ENCODE peak calls at places on chromosomes 12 and 14, in four cellular contexts. One of them, this sample, is unnamed.

GRCh38 chr12:103350116-103350515 is 145.7 kb downstream of the C12orf42 start:
- DNase-seq in H9: no peak
- DNase-seq in HCT116: peak
- DNase-seq in suprapubic skin: no peak
- DNase-seq in this sample: no peak

GRCh38 chr14:23544511-23545447 is 6.8 kb downstream of the ZFHX2 start:
- DNase-seq in HCT116: no peak
- DNase-seq in H9: peak
- DNase-seq in suprapubic skin: no peak
- DNase-seq in this sample: peak

GRCh38 chr12:4137015-4137414 is 136.5 kb upstream of the CCND2 start:
- DNase-seq in HCT116: no peak
- DNase-seq in H9: no peak
- DNase-seq in suprapubic skin: no peak
- DNase-seq in this sample: no peak

GRCh38 chr14:68391292-68392014 is 401.4 kb downstream of the ZFP36L1 start:
- DNase-seq in HCT116: no peak
- DNase-seq in H9: no peak
- DNase-seq in suprapubic skin: no peak
- DNase-seq in this sample: no peak

GRCh38 chr12:53191096-53191884 is 10.6 kb upstream of the CSAD start:
- DNase-seq in suprapubic skin: peak
- DNase-seq in HCT116: no peak
- DNase-seq in H9: no peak
- DNase-seq in this sample: no peak

GRCh38 chr14:98293527-98293926 is 978.5 kb downstream of the BCL11B start:
- DNase-seq in suprapubic skin: no peak
- DNase-seq in H9: no peak
- DNase-seq in HCT116: no peak
- DNase-seq in this sample: no peak

GRCh38 chr12:89980236-89980635 is 271.6 kb upstream of the ATP2B1 start:
- DNase-seq in suprapubic skin: no peak
- DNase-seq in HCT116: no peak
- DNase-seq in H9: no peak
- DNase-seq in this sample: no peak

GRCh38 chr14:78519863-78520262 is 349.7 kb downstream of the NRXN3 start:
- DNase-seq in HCT116: no peak
- DNase-seq in H9: peak
- DNase-seq in suprapubic skin: no peak
- DNase-seq in this sample: peak

GRCh38 chr14:69096766-69097475 is 56.0 kb downstream of the DCAF5 start:
- DNase-seq in H9: peak
- DNase-seq in HCT116: no peak
- DNase-seq in suprapubic skin: no peak
- DNase-seq in this sample: no peak

GRCh38 chr14:60981626-60982455 is 796 bp downstream of the SLC38A6 start:
- DNase-seq in H9: no peak
- DNase-seq in suprapubic skin: no peak
- DNase-seq in HCT116: no peak
- DNase-seq in this sample: no peak

GRCh38 chr14:23568600-23569310 is 1.2 kb upstream of the AP1G2 start:
- DNase-seq in H9: peak
- DNase-seq in suprapubic skin: no peak
- DNase-seq in HCT116: no peak
- DNase-seq in this sample: peak

GRCh38 chr12:115956674-115957073 is 320.8 kb downstream of the MED13L start:
- DNase-seq in H9: no peak
- DNase-seq in suprapubic skin: no peak
- DNase-seq in HCT116: no peak
- DNase-seq in this sample: no peak

GRCh38 chr12:102756564-102756963 is 160.5 kb downstream of the PAH start:
- DNase-seq in HCT116: no peak
- DNase-seq in H9: no peak
- DNase-seq in suprapubic skin: no peak
- DNase-seq in this sample: no peak

GRCh38 chr14:21072102-21072501 is 2.0 kb downstream of the ARHGEF40 start:
- DNase-seq in suprapubic skin: no peak
- DNase-seq in HCT116: no peak
- DNase-seq in H9: no peak
- DNase-seq in this sample: no peak

GRCh38 chr14:28773176-28773575 is 6.6 kb downstream of the FOXG1 start:
- DNase-seq in HCT116: no peak
- DNase-seq in H9: no peak
- DNase-seq in suprapubic skin: no peak
- DNase-seq in this sample: no peak
- TF ChIP-seq CTCF in HCT116: no peak
- TF ChIP-seq CTCF in H9: no peak
- TF ChIP-seq CTCF in suprapubic skin: no peak
- TF ChIP-seq CTCF in this sample: no peak

DNA sequence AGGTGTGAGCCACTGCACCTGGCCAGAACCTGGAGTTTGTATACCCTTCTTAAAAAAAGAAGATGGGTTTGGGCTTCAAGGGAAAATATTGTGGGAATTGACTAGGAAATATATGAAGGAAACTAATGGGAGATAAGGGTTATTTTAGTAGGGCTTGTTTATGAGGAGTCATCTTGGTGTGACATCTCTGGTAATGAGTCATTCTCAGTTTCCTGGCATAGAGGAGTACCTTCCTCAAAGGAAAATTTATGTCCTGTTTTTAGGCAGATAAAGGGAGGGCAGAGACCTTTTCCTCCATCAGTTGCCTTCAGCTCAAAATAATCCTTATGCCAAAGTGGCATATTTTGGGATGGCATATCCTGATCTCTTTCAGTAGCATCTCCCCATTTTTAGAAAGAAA is 30.6 kb upstream of the NFKBIA start:
- DNase-seq in HCT116: no peak
- DNase-seq in suprapubic skin: no peak
- DNase-seq in H9: no peak
- DNase-seq in this sample: no peak
- TF ChIP-seq CTCF in HCT116: no peak
- TF ChIP-seq CTCF in suprapubic skin: no peak
- TF ChIP-seq CTCF in H9: no peak
- TF ChIP-seq CTCF in this sample: no peak

GRCh38 chr12:27219693-27220056 is 24.4 kb upstream of the STK38L start:
- DNase-seq in HCT116: no peak
- DNase-seq in suprapubic skin: no peak
- DNase-seq in H9: no peak
- DNase-seq in this sample: no peak

GRCh38 chr12:27217590-27217989 is 26.5 kb upstream of the STK38L start:
- DNase-seq in H9: no peak
- DNase-seq in suprapubic skin: no peak
- DNase-seq in HCT116: no peak
- DNase-seq in this sample: no peak

GRCh38 chr12:27220057-27220987 is 23.8 kb upstream of the STK38L start:
- DNase-seq in HCT116: no peak
- DNase-seq in suprapubic skin: no peak
- DNase-seq in H9: no peak
- DNase-seq in this sample: no peak

GRCh38 chr12:27220988-27221345 is 23.1 kb upstream of the STK38L start:
- DNase-seq in suprapubic skin: no peak
- DNase-seq in H9: no peak
- DNase-seq in HCT116: no peak
- DNase-seq in this sample: no peak

DNA sequence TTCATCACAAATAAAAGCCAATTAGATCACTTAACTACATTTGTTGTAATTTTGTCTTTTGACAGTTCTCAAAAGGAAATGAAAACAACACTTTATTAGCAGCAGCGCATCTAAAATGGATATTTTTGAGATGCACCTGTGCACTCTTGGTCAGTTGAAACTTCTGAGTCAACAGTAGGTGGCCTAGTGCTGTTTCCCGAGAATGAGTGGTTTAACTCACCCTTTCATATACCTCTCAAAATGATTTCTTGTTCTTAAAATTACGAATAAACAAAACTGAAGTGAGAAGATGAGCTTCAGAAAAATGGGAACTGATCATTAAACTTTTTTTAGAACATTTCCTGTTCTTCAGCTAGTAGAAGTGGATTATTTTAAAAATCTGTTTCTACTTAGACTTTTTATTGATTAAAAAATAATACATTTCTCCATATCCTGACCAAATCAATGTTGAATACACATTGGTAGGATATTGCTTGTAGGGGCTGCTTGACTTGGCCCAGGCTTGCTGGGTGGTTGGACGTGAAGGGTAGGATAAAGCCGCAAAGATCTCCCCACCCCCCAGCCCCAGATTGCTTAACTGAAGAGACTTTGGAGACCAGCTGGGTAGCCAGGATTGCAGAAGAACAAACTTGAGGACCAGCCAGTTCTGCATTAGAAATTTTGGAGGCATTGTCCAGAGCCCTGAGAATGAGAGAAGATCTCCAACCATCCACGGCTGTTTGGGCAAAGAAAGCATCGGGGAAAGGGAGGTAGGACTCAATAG is 22.3 kb upstream of the STK38L start:
- DNase-seq in HCT116: no peak
- DNase-seq in suprapubic skin: no peak
- DNase-seq in H9: no peak
- DNase-seq in this sample: no peak
- TF ChIP-seq CTCF in HCT116: no peak
- TF ChIP-seq CTCF in suprapubic skin: no peak
- TF ChIP-seq CTCF in H9: no peak
- TF ChIP-seq CTCF in this sample: no peak

GRCh38 chr12:126534495-126534894 is 1469.3 kb downstream of the AACS start:
- DNase-seq in H9: no peak
- DNase-seq in suprapubic skin: no peak
- DNase-seq in HCT116: no peak
- DNase-seq in this sample: no peak
- TF ChIP-seq CTCF in H9: no peak
- TF ChIP-seq CTCF in suprapubic skin: no peak
- TF ChIP-seq CTCF in HCT116: no peak
- TF ChIP-seq CTCF in this sample: no peak

DNA sequence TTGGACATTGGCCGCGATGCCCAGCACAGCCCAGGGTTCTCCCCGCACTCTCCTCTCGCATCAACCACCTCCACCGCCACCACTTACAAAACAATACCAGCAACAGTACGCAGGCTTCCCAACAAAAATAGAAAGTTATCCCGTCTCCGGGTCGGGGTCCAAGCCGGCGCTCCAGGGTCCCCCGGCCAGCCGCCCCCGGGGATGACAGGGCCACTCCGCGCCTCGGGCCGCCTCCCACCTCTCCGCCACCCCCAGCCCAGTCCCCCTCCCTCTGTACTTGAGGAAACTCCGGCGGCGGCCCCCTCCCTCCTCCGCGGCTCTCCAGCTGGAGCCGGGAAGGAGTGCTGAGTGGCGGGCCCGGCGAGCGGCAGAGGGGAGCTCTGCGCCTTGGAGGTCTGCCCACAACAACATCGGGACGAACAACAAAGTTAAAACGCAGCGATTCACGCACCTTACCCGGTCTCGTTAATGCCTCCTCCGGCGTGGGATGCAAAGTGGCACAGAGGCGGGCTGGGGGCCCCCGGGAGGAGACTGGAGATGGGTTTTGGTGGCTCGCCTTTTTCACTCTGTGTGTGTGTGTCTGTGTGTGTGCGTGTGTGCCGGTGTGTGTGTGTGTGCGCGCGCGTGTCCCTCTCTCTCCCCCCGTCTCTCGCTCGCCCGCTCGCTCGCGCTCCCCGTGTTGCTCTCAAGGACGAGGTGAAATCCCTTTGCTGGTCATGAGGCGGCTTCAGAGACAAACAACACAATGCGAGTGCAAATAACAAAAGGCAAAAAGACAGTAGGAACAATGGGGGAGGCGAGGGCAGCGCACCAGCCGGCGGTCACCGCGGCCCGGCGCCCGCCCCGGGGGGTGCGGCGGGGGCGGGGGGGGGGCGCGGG is 386.8 kb downstream of the BCAT1 start:
- DNase-seq in HCT116: no peak
- DNase-seq in H9: peak
- DNase-seq in suprapubic skin: peak
- DNase-seq in this sample: peak
- TF ChIP-seq CTCF in HCT116: no peak
- TF ChIP-seq CTCF in H9: no peak
- TF ChIP-seq CTCF in suprapubic skin: no peak
- TF ChIP-seq CTCF in this sample: no peak

GRCh38 chr14:54489318-54489683 is 521 bp upstream of the GMFB start:
- DNase-seq in H9: no peak
- DNase-seq in HCT116: no peak
- DNase-seq in suprapubic skin: no peak
- DNase-seq in this sample: no peak

GRCh38 chr14:54489731-54490447 is 1.1 kb upstream of the GMFB start:
- DNase-seq in HCT116: no peak
- DNase-seq in H9: no peak
- DNase-seq in suprapubic skin: no peak
- DNase-seq in this sample: no peak

GRCh38 chr14:54488318-54488645 is 498 bp downstream of the GMFB start:
- DNase-seq in suprapubic skin: no peak
- DNase-seq in HCT116: no peak
- DNase-seq in H9: no peak
- DNase-seq in this sample: no peak

GRCh38 chr14:54487771-54488170 is 1.0 kb downstream of the GMFB start:
- DNase-seq in HCT116: no peak
- DNase-seq in suprapubic skin: no peak
- DNase-seq in H9: no peak
- DNase-seq in this sample: no peak

GRCh38 chr14:54488646-54489317 is at the start of gene GMFB:
- DNase-seq in HCT116: peak
- DNase-seq in suprapubic skin: peak
- DNase-seq in H9: peak
- DNase-seq in this sample: peak
- TF ChIP-seq CTCF in HCT116: peak
- TF ChIP-seq CTCF in suprapubic skin: peak
- TF ChIP-seq CTCF in H9: peak
- TF ChIP-seq CTCF in this sample: peak

DNA sequence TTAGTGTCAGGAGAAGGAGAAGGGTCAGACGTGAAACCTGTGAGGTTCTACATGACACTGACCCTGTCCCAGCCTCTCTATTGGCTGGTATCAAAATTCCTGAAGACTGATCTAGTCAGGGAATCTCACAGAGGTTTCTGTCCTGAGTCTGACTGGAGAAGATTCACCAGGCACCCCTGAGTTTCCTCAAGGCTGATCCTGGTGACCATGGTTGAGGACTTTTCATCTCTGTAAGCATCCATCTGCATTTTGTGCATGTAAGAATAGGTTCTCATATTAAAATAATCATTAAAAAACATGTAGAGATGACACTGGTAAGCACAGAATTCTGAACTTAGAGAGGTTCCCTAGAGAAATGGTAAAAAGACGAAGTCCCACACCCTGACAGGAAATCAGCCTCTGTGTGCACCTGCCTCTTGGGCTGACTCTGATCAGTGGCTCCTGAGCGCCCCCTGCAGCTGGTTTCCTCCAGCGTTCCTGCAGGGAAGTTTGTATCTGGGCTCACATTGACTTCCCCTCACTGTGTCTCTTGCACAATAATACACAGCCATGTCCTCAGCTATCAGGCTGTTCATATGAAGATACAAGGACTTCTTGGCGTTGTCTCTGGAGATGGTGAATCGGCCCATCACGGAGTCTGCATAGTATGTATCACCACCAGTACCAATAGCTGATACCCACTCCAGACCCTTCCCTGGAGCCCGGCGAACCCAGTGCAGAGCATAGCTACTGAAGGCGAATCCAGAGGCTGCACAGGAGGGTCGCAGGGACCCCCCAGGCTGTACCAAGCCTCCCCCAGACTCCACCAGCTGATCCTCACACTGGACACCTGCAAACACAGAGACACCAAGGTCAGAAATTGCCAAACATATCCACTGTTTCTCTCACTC is 991.9 kb downstream of the TMEM121 start:
- DNase-seq in HCT116: no peak
- DNase-seq in H9: no peak
- DNase-seq in suprapubic skin: no peak
- DNase-seq in this sample: no peak
- TF ChIP-seq CTCF in HCT116: no peak
- TF ChIP-seq CTCF in H9: no peak
- TF ChIP-seq CTCF in suprapubic skin: no peak
- TF ChIP-seq CTCF in this sample: no peak

This sample was measured in nephron progenitor cell.